ENCODE peak calls at places on chromosomes 1 and 21, in seven cellular contexts. R, G, H, W, K, U and S are unnamed samples.

GRCh38 chr21:43824250-43824882 is 35.0 kb downstream of the RRP1 start:
- DNase-seq in G (no peak), H (peak), U (no peak), R (no peak), K (no peak), W (no peak), S (peak)

GRCh38 chr1:242405947-242406346 is 118.5 kb downstream of the PLD5 start:
- DNase-seq in U (no peak), K (no peak), R (no peak), H (no peak), G (no peak), W (no peak), S (no peak)

GRCh38 chr21:40351006-40351405 is 483.8 kb downstream of the PCP4 start:
- DNase-seq in U (peak), K (no peak), R (no peak), W (no peak), H (no peak), G (no peak), S (no peak)

GRCh38 chr1:19616489-19616888 is 27.6 kb upstream of the NBL1 start:
- DNase-seq in G (no peak), U (no peak), R (no peak), H (no peak), K (no peak), W (no peak), S (peak)

GRCh38 chr1:99645699-99646531 is at the start of gene PALMD:
- DNase-seq in H (peak), U (peak), R (peak), G (peak), K (no peak), W (no peak), S (peak)

GRCh38 chr1:102687383-102687782 is 420.9 kb downstream of the COL11A1 start:
- DNase-seq in K (no peak), R (no peak), H (no peak), U (no peak), G (no peak), W (no peak), S (no peak)

GRCh38 chr21:42407476-42407875 is 3.8 kb downstream of the UBASH3A start:
- DNase-seq in R (no peak), K (no peak), G (no peak), U (no peak), H (no peak), W (no peak), S (no peak)

GRCh38 chr1:52059326-52059725 is 3.2 kb downstream of the BTF3L4 start:
- DNase-seq in H (peak), W (no peak), G (no peak), U (no peak), R (no peak), K (no peak), S (peak)

GRCh38 chr1:165659581-165659895 is 28.5 kb downstream of the MGST3 start:
- DNase-seq in U (no peak), H (no peak), R (no peak), W (no peak), G (no peak), K (no peak), S (no peak)

GRCh38 chr1:64519921-64520320 is 50.0 kb downstream of the CACHD1 start:
- DNase-seq in G (no peak), K (no peak), U (no peak), W (no peak), H (peak), R (no peak), S (peak)

GRCh38 chr1:210689741-210690635 is 361.3 kb downstream of the HHAT start:
- DNase-seq in K (no peak), G (no peak), U (no peak), W (no peak), H (no peak), R (no peak), S (peak)

GRCh38 chr1:207309775-207310273 is 11.7 kb upstream of the CD55 start:
- DNase-seq in K (no peak), H (peak), R (no peak), U (peak), W (no peak), G (no peak), S (peak)

GRCh38 chr1:167934407-167935251 is 1.9 kb upstream of the DCAF6 start:
- DNase-seq in U (no peak), G (no peak), H (peak), W (no peak), K (no peak), R (no peak), S (peak)

GRCh38 chr1:230307213-230307612 is 118.9 kb downstream of the PGBD5 start:
- DNase-seq in H (no peak), R (no peak), U (no peak), K (no peak), G (no peak), W (no peak), S (peak)

GRCh38 chr1:221912230-221912629 is 170.3 kb upstream of the DUSP10 start:
- DNase-seq in U (no peak), K (no peak), W (peak), R (no peak), H (no peak), G (no peak), S (peak)

GRCh38 chr1:60052634-60053033 is 20.9 kb downstream of the C1orf87 start:
- DNase-seq in G (no peak), K (no peak), H (no peak), U (no peak), W (no peak), R (no peak), S (no peak)

GRCh38 chr1:44907909-44908308 is 64.9 kb upstream of the PTCH2 start:
- DNase-seq in U (peak), W (no peak), K (no peak), R (no peak), H (no peak), G (no peak), S (no peak)

GRCh38 chr1:33512612-33513011 is 40.2 kb downstream of the ZSCAN20 start:
- DNase-seq in K (no peak), G (no peak), R (no peak), U (peak), H (no peak), W (no peak), S (no peak)

GRCh38 chr1:228039504-228039903 is 32.7 kb downstream of the WNT3A start:
- DNase-seq in W (no peak), H (no peak), K (no peak), R (no peak), G (no peak), U (no peak), S (no peak)

GRCh38 chr1:184157396-184157747 is 105.8 kb downstream of the TSEN15 start:
- DNase-seq in W (no peak), G (no peak), K (no peak), R (no peak), H (no peak), U (no peak), S (no peak)

GRCh38 chr1:92411511-92411910 is 75.2 kb downstream of the GFI1 start:
- DNase-seq in G (no peak), H (peak), U (peak), W (no peak), R (peak), K (no peak), S (peak)

GRCh38 chr21:44800103-44800502 is 1.5 kb downstream of the UBE2G2 start:
- DNase-seq in W (no peak), U (peak), K (no peak), G (no peak), R (peak), H (peak), S (peak)

GRCh38 chr1:181768930-181769280 is 285.6 kb downstream of the CACNA1E start:
- DNase-seq in K (no peak), H (no peak), U (no peak), W (no peak), G (no peak), R (no peak), S (no peak)

GRCh38 chr1:228352677-228353481 is 53.8 kb downstream of the TRIM11 start:
- DNase-seq in H (no peak), U (no peak), G (no peak), R (no peak), K (no peak), W (no peak), S (no peak)

GRCh38 chr1:201408815-201409200 is 9.7 kb upstream of the LAD1 start:
- DNase-seq in K (no peak), W (no peak), R (no peak), H (no peak), U (no peak), G (no peak), S (no peak)

GRCh38 chr1:18944810-18945209 is 11.7 kb downstream of the IFFO2 start:
- DNase-seq in R (no peak), W (no peak), K (no peak), H (no peak), U (no peak), G (no peak), S (no peak)

GRCh38 chr1:17007121-17007520 is 4.6 kb downstream of the ATP13A2 start:
- DNase-seq in R (no peak), H (no peak), K (peak), W (no peak), U (no peak), G (no peak), S (peak)